ENCODE peak calls at places on chromosome 18, in eight cellular contexts. One of them, this sample, is unnamed.

GRCh38 chr18:60893331-60894114 is 439.7 kb upstream of the CDH20 start:
- DNase-seq in CD8-positive, alpha-beta T cell: no peak
- DNase-seq in dermis microvascular lymphatic vessel endothelial cell: no peak
- DNase-seq in HCT116: no peak
- DNase-seq in NCI-H2029 treated with DMSO at 0.1 percent for 48 hours: no peak
- DNase-seq in effector memory CD8-positive, alpha-beta T cell: no peak
- DNase-seq in stimulated activated CD8-positive, alpha-beta memory T cell treated with anti-CD3 and anti-CD28 coated beads, Interleukin-7, amount 100 ng/mL, for 1 hour: no peak
- DNase-seq in HT-29: no peak
- DNase-seq in this sample: no peak

GRCh38 chr18:46293699-46294300 is 189.6 kb downstream of the HAUS1 start:
- DNase-seq in CD8-positive, alpha-beta T cell: no peak
- DNase-seq in dermis microvascular lymphatic vessel endothelial cell: no peak
- DNase-seq in HCT116: no peak
- DNase-seq in NCI-H2029 treated with DMSO at 0.1 percent for 48 hours: no peak
- DNase-seq in effector memory CD8-positive, alpha-beta T cell: no peak
- DNase-seq in stimulated activated CD8-positive, alpha-beta memory T cell treated with anti-CD3 and anti-CD28 coated beads, Interleukin-7, amount 100 ng/mL, for 1 hour: no peak
- DNase-seq in HT-29: no peak
- DNase-seq in this sample: no peak

GRCh38 chr18:3015203-3015590 is 2.3 kb upstream of the LPIN2 start:
- DNase-seq in CD8-positive, alpha-beta T cell: no peak
- DNase-seq in dermis microvascular lymphatic vessel endothelial cell: peak
- DNase-seq in HCT116: peak
- DNase-seq in NCI-H2029 treated with DMSO at 0.1 percent for 48 hours: no peak
- DNase-seq in effector memory CD8-positive, alpha-beta T cell: no peak
- DNase-seq in stimulated activated CD8-positive, alpha-beta memory T cell treated with anti-CD3 and anti-CD28 coated beads, Interleukin-7, amount 100 ng/mL, for 1 hour: no peak
- DNase-seq in HT-29: no peak
- DNase-seq in this sample: no peak

GRCh38 chr18:3060667-3061580 is 48.0 kb upstream of the LPIN2 start:
- DNase-seq in CD8-positive, alpha-beta T cell: no peak
- DNase-seq in dermis microvascular lymphatic vessel endothelial cell: peak
- DNase-seq in HCT116: no peak
- DNase-seq in NCI-H2029 treated with DMSO at 0.1 percent for 48 hours: no peak
- DNase-seq in effector memory CD8-positive, alpha-beta T cell: peak
- DNase-seq in stimulated activated CD8-positive, alpha-beta memory T cell treated with anti-CD3 and anti-CD28 coated beads, Interleukin-7, amount 100 ng/mL, for 1 hour: no peak
- DNase-seq in HT-29: no peak
- DNase-seq in this sample: no peak

GRCh38 chr18:51668101-51668500 is 470.6 kb upstream of the MEX3C start:
- DNase-seq in CD8-positive, alpha-beta T cell: no peak
- DNase-seq in dermis microvascular lymphatic vessel endothelial cell: peak
- DNase-seq in HCT116: peak
- DNase-seq in NCI-H2029 treated with DMSO at 0.1 percent for 48 hours: peak
- DNase-seq in effector memory CD8-positive, alpha-beta T cell: no peak
- DNase-seq in stimulated activated CD8-positive, alpha-beta memory T cell treated with anti-CD3 and anti-CD28 coated beads, Interleukin-7, amount 100 ng/mL, for 1 hour: no peak
- DNase-seq in HT-29: peak
- DNase-seq in this sample: no peak

GRCh38 chr18:64966667-64967066 is 784.1 kb upstream of the CDH7 start:
- DNase-seq in CD8-positive, alpha-beta T cell: no peak
- DNase-seq in dermis microvascular lymphatic vessel endothelial cell: no peak
- DNase-seq in HCT116: no peak
- DNase-seq in NCI-H2029 treated with DMSO at 0.1 percent for 48 hours: no peak
- DNase-seq in effector memory CD8-positive, alpha-beta T cell: no peak
- DNase-seq in stimulated activated CD8-positive, alpha-beta memory T cell treated with anti-CD3 and anti-CD28 coated beads, Interleukin-7, amount 100 ng/mL, for 1 hour: no peak
- DNase-seq in HT-29: no peak
- DNase-seq in this sample: no peak

GRCh38 chr18:76931171-76931570 is 108.8 kb downstream of the ZNF236 start:
- DNase-seq in CD8-positive, alpha-beta T cell: no peak
- DNase-seq in dermis microvascular lymphatic vessel endothelial cell: no peak
- DNase-seq in HCT116: no peak
- DNase-seq in NCI-H2029 treated with DMSO at 0.1 percent for 48 hours: no peak
- DNase-seq in effector memory CD8-positive, alpha-beta T cell: no peak
- DNase-seq in stimulated activated CD8-positive, alpha-beta memory T cell treated with anti-CD3 and anti-CD28 coated beads, Interleukin-7, amount 100 ng/mL, for 1 hour: no peak
- DNase-seq in HT-29: no peak
- DNase-seq in this sample: no peak

GRCh38 chr18:10197097-10197496 is 257.3 kb upstream of the APCDD1 start:
- DNase-seq in CD8-positive, alpha-beta T cell: no peak
- DNase-seq in dermis microvascular lymphatic vessel endothelial cell: no peak
- DNase-seq in HCT116: no peak
- DNase-seq in NCI-H2029 treated with DMSO at 0.1 percent for 48 hours: no peak
- DNase-seq in effector memory CD8-positive, alpha-beta T cell: no peak
- DNase-seq in stimulated activated CD8-positive, alpha-beta memory T cell treated with anti-CD3 and anti-CD28 coated beads, Interleukin-7, amount 100 ng/mL, for 1 hour: no peak
- DNase-seq in HT-29: peak
- DNase-seq in this sample: no peak

GRCh38 chr18:58608216-58608615 is 20.7 kb downstream of the ALPK2 start:
- DNase-seq in CD8-positive, alpha-beta T cell: no peak
- DNase-seq in dermis microvascular lymphatic vessel endothelial cell: no peak
- DNase-seq in HCT116: no peak
- DNase-seq in NCI-H2029 treated with DMSO at 0.1 percent for 48 hours: no peak
- DNase-seq in effector memory CD8-positive, alpha-beta T cell: no peak
- DNase-seq in stimulated activated CD8-positive, alpha-beta memory T cell treated with anti-CD3 and anti-CD28 coated beads, Interleukin-7, amount 100 ng/mL, for 1 hour: no peak
- DNase-seq in HT-29: no peak
- DNase-seq in this sample: no peak

GRCh38 chr18:33107511-33107910 is 333.0 kb downstream of the CCDC178 start:
- DNase-seq in CD8-positive, alpha-beta T cell: no peak
- DNase-seq in dermis microvascular lymphatic vessel endothelial cell: no peak
- DNase-seq in HCT116: no peak
- DNase-seq in NCI-H2029 treated with DMSO at 0.1 percent for 48 hours: no peak
- DNase-seq in effector memory CD8-positive, alpha-beta T cell: no peak
- DNase-seq in stimulated activated CD8-positive, alpha-beta memory T cell treated with anti-CD3 and anti-CD28 coated beads, Interleukin-7, amount 100 ng/mL, for 1 hour: no peak
- DNase-seq in HT-29: no peak
- DNase-seq in this sample: no peak

GRCh38 chr18:55268146-55268545 is 308.9 kb upstream of the CCDC68 start:
- DNase-seq in CD8-positive, alpha-beta T cell: no peak
- DNase-seq in dermis microvascular lymphatic vessel endothelial cell: no peak
- DNase-seq in HCT116: no peak
- DNase-seq in NCI-H2029 treated with DMSO at 0.1 percent for 48 hours: no peak
- DNase-seq in effector memory CD8-positive, alpha-beta T cell: no peak
- DNase-seq in stimulated activated CD8-positive, alpha-beta memory T cell treated with anti-CD3 and anti-CD28 coated beads, Interleukin-7, amount 100 ng/mL, for 1 hour: no peak
- DNase-seq in HT-29: no peak
- DNase-seq in this sample: no peak

GRCh38 chr18:50193796-50194622 is 938 bp downstream of the MYO5B start:
- DNase-seq in CD8-positive, alpha-beta T cell: no peak
- DNase-seq in dermis microvascular lymphatic vessel endothelial cell: no peak
- DNase-seq in HCT116: no peak
- DNase-seq in NCI-H2029 treated with DMSO at 0.1 percent for 48 hours: no peak
- DNase-seq in effector memory CD8-positive, alpha-beta T cell: no peak
- DNase-seq in stimulated activated CD8-positive, alpha-beta memory T cell treated with anti-CD3 and anti-CD28 coated beads, Interleukin-7, amount 100 ng/mL, for 1 hour: no peak
- DNase-seq in HT-29: peak
- DNase-seq in this sample: no peak

GRCh38 chr18:65725421-65726050 is 25.3 kb upstream of the CDH7 start:
- DNase-seq in CD8-positive, alpha-beta T cell: no peak
- DNase-seq in dermis microvascular lymphatic vessel endothelial cell: no peak
- DNase-seq in HCT116: no peak
- DNase-seq in NCI-H2029 treated with DMSO at 0.1 percent for 48 hours: no peak
- DNase-seq in effector memory CD8-positive, alpha-beta T cell: no peak
- DNase-seq in stimulated activated CD8-positive, alpha-beta memory T cell treated with anti-CD3 and anti-CD28 coated beads, Interleukin-7, amount 100 ng/mL, for 1 hour: no peak
- DNase-seq in HT-29: peak
- DNase-seq in this sample: no peak

GRCh38 chr18:9066358-9066757 is 36.1 kb upstream of the NDUFV2 start:
- DNase-seq in CD8-positive, alpha-beta T cell: no peak
- DNase-seq in dermis microvascular lymphatic vessel endothelial cell: no peak
- DNase-seq in HCT116: no peak
- DNase-seq in NCI-H2029 treated with DMSO at 0.1 percent for 48 hours: no peak
- DNase-seq in effector memory CD8-positive, alpha-beta T cell: no peak
- DNase-seq in stimulated activated CD8-positive, alpha-beta memory T cell treated with anti-CD3 and anti-CD28 coated beads, Interleukin-7, amount 100 ng/mL, for 1 hour: no peak
- DNase-seq in HT-29: no peak
- DNase-seq in this sample: no peak

This sample was measured in DMS79.